ENCODE peak calls at places on chromosomes 7 and 10, in nine cellular contexts. R is LoVo; K is activated naive CD8-positive, alpha-beta T cell treated with anti-CD3 and anti-CD28 coated beads, Interleukin-2, amount 50 U/mL, for 24 hours; S is pulmonary artery endothelial cell; D is colonic mucosa; J is stimulated activated CD8-positive, alpha-beta memory T cell treated with anti-CD3 and anti-CD28 coated beads, Interleukin-15, amount 100 ng/mL, for 1 hour; G is activated effector memory CD4-positive, alpha-beta T cell treated with anti-CD3 and anti-CD28 coated beads, Interleukin-2, amount 50 U/mL, for 16 hours; T is NCI-H1694; L is HFF-Myc. U is an unnamed sample.

GRCh38 chr10:103429647-103430046 is 22.5 kb downstream of the CALHM2 start:
- DNase-seq in R (no peak), L (no peak), K (no peak), G (no peak), S (no peak), T (no peak), J (no peak), D (no peak), U (no peak)

GRCh38 chr7:74454948-74455804 is 1.5 kb downstream of the GTF2IRD1 start:
- DNase-seq in R (no peak), T (no peak), J (no peak), G (no peak), D (peak; percentile 70), L (no peak), S (no peak), K (no peak), U (peak; percentile 83)

GRCh38 chr7:44962483-44963251 is 16.1 kb downstream of the MYO1G start:
- DNase-seq in S (no peak), L (no peak), G (no peak), D (no peak), K (peak; percentile 12), R (no peak), T (no peak), J (no peak), U (no peak)

GRCh38 chr7:140479062-140479738 is at the start of gene MKRN1:
- DNase-seq in R (peak; percentile 100), J (peak; percentile 85), L (peak; percentile 64), K (peak; percentile 94), D (peak; percentile 97), S (peak; percentile 37), T (peak; percentile 95), G (peak; percentile 97), U (peak; percentile 96)

GRCh38 chr10:36538945-36539586 is 586.3 kb upstream of the ANKRD30A start:
- DNase-seq in D (no peak), T (no peak), K (no peak), J (no peak), L (no peak), G (no peak), S (peak; percentile 98), R (no peak), U (no peak)

GRCh38 chr10:12050528-12050927 is 7.9 kb upstream of the UPF2 start:
- DNase-seq in D (no peak), T (no peak), S (no peak), G (no peak), K (no peak), L (no peak), J (no peak), R (no peak), U (no peak)

GRCh38 chr7:95628831-95629439 is 32.6 kb upstream of the PDK4 start:
- DNase-seq in D (no peak), T (no peak), S (no peak), K (no peak), J (no peak), L (no peak), R (no peak), G (no peak), U (no peak)

GRCh38 chr7:47647213-47647985 is 65.5 kb upstream of the TNS3 start:
- DNase-seq in T (no peak), J (no peak), D (no peak), L (no peak), R (no peak), K (peak; percentile 14), S (no peak), G (no peak), U (no peak)

GRCh38 chr7:64463636-64464375 is 99.1 kb downstream of the ZNF680 start:
- DNase-seq in G (peak; percentile 66), J (no peak), T (no peak), R (no peak), K (peak; percentile 3), D (peak; percentile 33), L (no peak), S (no peak), U (peak; percentile 37)

GRCh38 chr10:28975891-28976471 is 298.7 kb downstream of the BAMBI start:
- DNase-seq in J (no peak), K (no peak), T (no peak), D (no peak), L (no peak), S (no peak), G (no peak), R (no peak), U (no peak)

GRCh38 chr10:69437321-69438259 is 13.7 kb upstream of the TSPAN15 start:
- DNase-seq in K (no peak), G (no peak), L (no peak), D (no peak), S (no peak), J (no peak), T (no peak), R (no peak), U (no peak)

GRCh38 chr7:128830231-128831177 is at the start of gene FLNC:
- DNase-seq in D (no peak), G (peak; percentile 71), L (no peak), T (no peak), K (peak; percentile 30), S (no peak), R (no peak), J (no peak), U (no peak)

GRCh38 chr7:44750921-44751571 is 2.4 kb downstream of the ZMIZ2 start:
- DNase-seq in K (peak; percentile 67), R (no peak), D (no peak), L (no peak), S (no peak), G (peak; percentile 86), T (no peak), J (no peak), U (no peak)

GRCh38 chr7:13687500-13687899 is 302.0 kb downstream of the ETV1 start:
- DNase-seq in G (no peak), R (no peak), J (no peak), D (no peak), L (no peak), T (no peak), K (no peak), S (no peak), U (no peak)

GRCh38 chr7:47621985-47622561 is 40.2 kb upstream of the TNS3 start:
- DNase-seq in S (no peak), L (no peak), D (no peak), J (no peak), G (no peak), T (no peak), R (no peak), K (no peak), U (no peak)

GRCh38 chr10:96118604-96119450 is 11.3 kb upstream of the ZNF518A start:
- DNase-seq in L (no peak), S (no peak), J (no peak), T (no peak), G (no peak), K (no peak), R (peak; percentile 89), D (peak; percentile 35), U (no peak)

GRCh38 chr10:70982443-70982842 is 94.1 kb upstream of the PCBD1 start:
- DNase-seq in T (no peak), K (no peak), S (no peak), D (no peak), J (no peak), G (no peak), L (no peak), R (no peak), U (peak; percentile 14)

GRCh38 chr7:133428876-133429275 is 176.0 kb downstream of the EXOC4 start:
- DNase-seq in G (no peak), T (no peak), J (no peak), D (no peak), S (no peak), R (no peak), K (no peak), L (no peak), U (no peak)

GRCh38 chr10:3954615-3955014 is 169.6 kb upstream of the KLF6 start:
- DNase-seq in S (no peak), R (no peak), T (no peak), J (no peak), G (no peak), L (no peak), K (no peak), D (peak; percentile 11), U (no peak)

GRCh38 chr10:92760609-92761008 is 70.9 kb downstream of the HHEX start:
- DNase-seq in L (peak; percentile 27), D (no peak), J (no peak), K (no peak), G (no peak), S (no peak), T (no peak), R (no peak), U (no peak)

GRCh38 chr10:3866347-3866746 is 81.3 kb upstream of the KLF6 start:
- DNase-seq in J (no peak), G (no peak), S (no peak), R (no peak), K (no peak), D (peak; percentile 11), T (no peak), L (no peak), U (no peak)

GRCh38 chr10:74206727-74207126 is 55.7 kb downstream of the ADK start:
- DNase-seq in G (no peak), D (peak; percentile 25), S (no peak), T (no peak), J (no peak), R (no peak), K (no peak), L (no peak), U (peak; percentile 64)

GRCh38 chr7:157850481-157851444 is 514.0 kb downstream of the DNAJB6 start:
- DNase-seq in G (no peak), T (no peak), S (no peak), J (no peak), L (no peak), K (no peak), D (no peak), R (no peak), U (no peak)

GRCh38 chr10:80477813-80478212 is 23.7 kb downstream of the TSPAN14 start:
- DNase-seq in L (peak; percentile 63), D (no peak), J (no peak), G (peak; percentile 72), R (no peak), T (no peak), S (peak; percentile 72), K (no peak), U (no peak)

GRCh38 chr7:51950811-51951210 is 634.2 kb upstream of the COBL start:
- DNase-seq in T (no peak), S (no peak), G (no peak), R (no peak), J (no peak), L (no peak), D (no peak), K (no peak), U (no peak)

GRCh38 chr7:107387077-107387476 is 82.8 kb upstream of the GPR22 start:
- DNase-seq in D (no peak), K (no peak), G (no peak), T (no peak), J (no peak), S (no peak), R (no peak), L (peak; percentile 36), U (no peak)

GRCh38 chr10:130398090-130398994 is 262.2 kb downstream of the GLRX3 start:
- DNase-seq in S (no peak), K (no peak), G (no peak), J (no peak), L (no peak), D (no peak), T (no peak), R (no peak), U (no peak)

GRCh38 chr7:10536561-10536960 is 437.1 kb upstream of the PHF14 start:
- DNase-seq in J (no peak), S (no peak), L (no peak), K (no peak), D (no peak), R (no peak), T (no peak), G (no peak), U (no peak)

GRCh38 chr10:4008676-4009382 is 223.8 kb upstream of the KLF6 start:
- DNase-seq in K (no peak), S (no peak), L (no peak), J (no peak), G (no peak), T (no peak), D (no peak), R (no peak), U (no peak)

GRCh38 chr10:133379152-133379800 is at the start of gene PAOX:
- DNase-seq in R (peak; percentile 32), J (peak; percentile 18), G (peak; percentile 88), D (peak; percentile 72), S (no peak), L (no peak), T (no peak), K (peak; percentile 70), U (peak; percentile 66)

GRCh38 chr7:130293521-130293920 is 560 bp downstream of the CPA4 start:
- DNase-seq in T (no peak), J (no peak), K (no peak), D (no peak), L (no peak), S (no peak), R (no peak), G (no peak), U (no peak)

U was measured in prostate gland.